ENCODE peak calls at places on chromosomes 5 and 9, in ten cellular contexts. N, C, F, I, E, J, A, K, X and U are unnamed samples.

GRCh38 chr5:34626036-34626435 is 30.1 kb upstream of the RAI14 start:
- DNase-seq in N (no peak), C (no peak), F (no peak), I (no peak), E (no peak), J (no peak), A (peak), K (no peak), X (no peak), U (no peak)

GRCh38 chr9:124040935-124041816 is 29.6 kb downstream of the LHX2 start:
- DNase-seq in N (peak), C (no peak), F (peak), I (no peak), E (peak), J (peak), A (peak), K (peak), X (no peak), U (no peak)

GRCh38 chr9:25418974-25419373 is 259.3 kb downstream of the TUSC1 start:
- DNase-seq in N (no peak), C (no peak), F (no peak), I (no peak), E (no peak), J (no peak), A (no peak), K (no peak), X (no peak), U (no peak)

GRCh38 chr5:94746731-94747124 is 128.3 kb downstream of the SLF1 start:
- DNase-seq in N (no peak), C (no peak), F (peak), I (no peak), E (no peak), J (no peak), A (peak), K (no peak), X (no peak), U (no peak)

GRCh38 chr5:127419007-127419406 is 98.4 kb upstream of the PRRC1 start:
- DNase-seq in N (no peak), C (no peak), F (no peak), I (no peak), E (no peak), J (no peak), A (no peak), K (no peak), X (no peak), U (no peak)

GRCh38 chr5:133370281-133370890 is 242.0 kb downstream of the FSTL4 start:
- DNase-seq in N (no peak), C (no peak), F (no peak), I (no peak), E (no peak), J (no peak), A (peak), K (no peak), X (no peak), U (no peak)

GRCh38 chr5:37847978-37848425 is 8.2 kb upstream of the GDNF start:
- DNase-seq in N (no peak), C (no peak), F (no peak), I (no peak), E (no peak), J (no peak), A (no peak), K (peak), X (no peak), U (no peak)

GRCh38 chr9:135982499-135983264 is 21.5 kb upstream of the UBAC1 start:
- DNase-seq in N (no peak), C (no peak), F (no peak), I (no peak), E (no peak), J (no peak), A (no peak), K (no peak), X (no peak), U (no peak)

GRCh38 chr9:133347515-133347984 is 381 bp downstream of the MED22 start:
- DNase-seq in N (no peak), C (no peak), F (peak), I (no peak), E (no peak), J (peak), A (peak), K (peak), X (no peak), U (no peak)

GRCh38 chr5:2288968-2289367 is 406.2 kb upstream of the IRX4 start:
- DNase-seq in N (no peak), C (no peak), F (no peak), I (no peak), E (no peak), J (no peak), A (no peak), K (no peak), X (no peak), U (no peak)

GRCh38 chr5:83991566-83992224 is 271.0 kb upstream of the HAPLN1 start:
- DNase-seq in N (no peak), C (no peak), F (no peak), I (no peak), E (no peak), J (no peak), A (peak), K (peak), X (no peak), U (no peak)

GRCh38 chr9:87887661-87888480 is 5.2 kb downstream of the SPATA31E1 start:
- DNase-seq in N (no peak), C (no peak), F (no peak), I (peak), E (no peak), J (no peak), A (no peak), K (no peak), X (no peak), U (no peak)

GRCh38 chr5:123176224-123176937 is 87.3 kb downstream of the PRDM6 start:
- DNase-seq in N (no peak), C (no peak), F (no peak), I (no peak), E (no peak), J (no peak), A (peak), K (peak), X (no peak), U (no peak)

GRCh38 chr5:96569770-96570169 is 92.4 kb upstream of the CAST start:
- DNase-seq in N (no peak), C (no peak), F (no peak), I (no peak), E (no peak), J (no peak), A (peak), K (no peak), X (no peak), U (no peak)

GRCh38 chr9:106613250-106613737 is 249.7 kb upstream of the ZNF462 start:
- DNase-seq in N (no peak), C (no peak), F (no peak), I (no peak), E (no peak), J (no peak), A (no peak), K (no peak), X (no peak), U (peak)